ENCODE peak calls at places on chromosome 16, in nine cellular contexts. T is GM12865, Z is A549, P is tibial nerve, Q is GM13976, X is lower leg skin, L is heart right ventricle, E is fibroblast of the aortic adventitia, M is endodermal cell. N is an unnamed sample.

GRCh38 chr16:26648851-26649250 is 417.9 kb upstream of the C16orf82 start:
- DNase-seq in T (no peak), Z (no peak), P (no peak), Q (no peak), X (no peak), L (no peak), E (no peak), M (no peak), N (no peak)

GRCh38 chr16:28951410-28951943 is 740 bp downstream of the NFATC2IP start:
- DNase-seq in T (peak), Z (no peak), P (no peak), Q (no peak), X (peak), L (peak), E (no peak), M (no peak), N (no peak)

GRCh38 chr16:30700491-30700890 is 1.5 kb downstream of the SRCAP start:
- DNase-seq in T (no peak), Z (no peak), P (no peak), Q (no peak), X (no peak), L (peak), E (peak), M (no peak), N (no peak)

GRCh38 chr16:66443269-66443652 is 16.2 kb downstream of the BEAN1 start:
- DNase-seq in T (no peak), Z (no peak), P (no peak), Q (no peak), X (no peak), L (no peak), E (peak), M (peak), N (no peak)

GRCh38 chr16:16185095-16185494 is 38.2 kb downstream of the ABCC6 start:
- DNase-seq in T (no peak), Z (no peak), P (no peak), Q (no peak), X (no peak), L (no peak), E (no peak), M (no peak), N (no peak)

GRCh38 chr16:10946308-10946707 is 1.9 kb downstream of the CLEC16A start:
- DNase-seq in T (no peak), Z (no peak), P (no peak), Q (no peak), X (no peak), L (no peak), E (no peak), M (peak), N (no peak)

GRCh38 chr16:1545044-1545736 is 11.7 kb downstream of the TMEM204 start:
- DNase-seq in T (peak), Z (no peak), P (no peak), Q (no peak), X (no peak), L (peak), E (no peak), M (no peak), N (no peak)

GRCh38 chr16:72434159-72434558 is 262.2 kb upstream of the PMFBP1 start:
- DNase-seq in T (peak), Z (no peak), P (no peak), Q (no peak), X (no peak), L (no peak), E (peak), M (no peak), N (peak)

GRCh38 chr16:52906271-52906670 is 146.4 kb downstream of the CHD9NB start:
- DNase-seq in T (no peak), Z (no peak), P (no peak), Q (no peak), X (no peak), L (no peak), E (no peak), M (no peak), N (no peak)

GRCh38 chr16:55656695-55657092 is 906 bp downstream of the SLC6A2 start:
- DNase-seq in T (no peak), Z (no peak), P (no peak), Q (no peak), X (no peak), L (no peak), E (no peak), M (no peak), N (no peak)

GRCh38 chr16:68227183-68227793 is 8.6 kb downstream of the ESRP2 start:
- DNase-seq in T (peak), Z (no peak), P (no peak), Q (no peak), X (no peak), L (no peak), E (no peak), M (peak), N (no peak)

GRCh38 chr16:67548265-67549126 is 13.8 kb upstream of the CTCF start:
- DNase-seq in T (peak), Z (no peak), P (no peak), Q (peak), X (no peak), L (no peak), E (no peak), M (no peak), N (no peak)

GRCh38 chr16:14014284-14014625 is 56.9 kb upstream of the MRTFB start:
- DNase-seq in T (no peak), Z (no peak), P (no peak), Q (no peak), X (no peak), L (no peak), E (no peak), M (no peak), N (no peak)

DNA sequence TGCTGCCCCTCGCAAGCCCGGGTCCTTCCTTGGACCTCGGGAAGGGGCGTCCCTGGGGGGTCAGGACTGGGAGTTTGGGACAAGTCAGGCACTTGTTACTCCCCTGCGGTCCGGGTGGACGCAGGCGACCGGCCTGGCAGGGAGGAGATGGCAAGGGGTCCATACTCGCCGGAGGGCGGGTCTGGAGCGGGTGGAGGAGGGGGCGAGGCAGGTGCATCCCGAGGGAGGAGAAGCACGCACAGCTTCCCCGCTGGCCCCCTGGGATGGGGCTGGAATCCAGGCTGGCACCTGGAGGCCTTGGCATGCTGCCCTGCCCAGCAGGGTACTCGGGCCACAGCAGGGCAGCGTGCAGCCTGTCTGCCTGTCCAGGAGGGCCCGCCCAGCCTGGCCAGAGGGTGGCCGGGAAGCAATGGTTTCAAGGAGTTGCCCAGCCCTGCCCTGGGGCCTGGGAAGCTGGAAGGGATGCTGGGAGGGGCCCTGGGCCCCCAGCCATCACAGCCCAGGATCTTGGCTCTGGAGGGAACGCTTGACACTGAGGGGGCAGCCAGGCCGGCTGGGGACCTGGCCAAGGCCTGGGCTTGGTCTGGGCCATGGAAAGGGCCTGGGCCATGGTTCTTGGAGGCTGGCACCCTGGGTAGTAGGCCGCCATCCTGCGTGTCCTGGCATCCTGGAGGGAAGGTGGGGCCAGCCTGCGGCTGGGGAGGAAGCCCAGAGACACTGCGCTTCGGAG is 1.0 kb downstream of the GLIS2 start:
- DNase-seq in T (no peak), Z (no peak), P (no peak), Q (no peak), X (no peak), L (peak), E (peak), M (no peak), N (no peak)
- TF ChIP-seq CTCF in T (no peak), Z (no peak), P (no peak), Q (no peak), X (no peak), L (no peak), E (no peak), M (no peak), N (no peak)

DNA sequence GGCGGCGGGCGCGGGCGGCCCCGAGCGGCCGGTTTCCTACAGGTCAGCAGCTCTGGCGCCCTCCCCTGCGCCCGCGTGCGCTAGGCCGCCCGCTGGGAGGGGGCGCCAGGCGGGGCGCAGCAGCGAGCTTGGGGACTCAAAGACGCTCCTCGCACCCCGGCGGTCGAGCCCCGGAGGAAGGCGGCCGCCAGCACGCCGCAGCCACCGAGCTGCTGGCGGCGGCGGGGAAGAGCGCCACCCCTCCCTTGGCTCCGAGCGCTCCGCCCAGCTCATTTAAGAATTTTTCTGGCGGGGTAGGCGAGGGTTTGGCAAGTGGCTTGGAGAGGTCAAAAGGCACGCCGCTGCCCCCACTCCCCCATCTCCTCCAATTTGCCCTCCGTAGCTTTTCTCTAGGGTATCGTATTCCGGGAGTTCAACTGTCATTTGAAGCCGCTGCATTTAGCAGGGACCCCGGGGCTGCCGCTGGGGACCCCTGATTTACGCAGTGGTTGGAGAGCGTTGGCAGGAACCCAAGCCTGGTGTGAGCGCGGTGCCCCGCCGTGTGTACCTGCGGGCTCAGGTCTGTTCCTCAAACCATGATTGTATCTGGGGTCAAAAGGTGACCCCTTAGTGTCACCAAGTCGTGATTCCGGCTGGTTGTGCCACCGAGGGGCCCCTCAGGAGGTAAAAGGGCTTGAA is 59.5 kb upstream of the GSE1 start:
- DNase-seq in T (peak), Z (peak), P (peak), Q (peak), X (no peak), L (peak), E (peak), M (peak), N (no peak)
- TF ChIP-seq CTCF in T (peak), Z (peak), P (peak), Q (peak), X (no peak), L (no peak), E (no peak), M (peak), N (peak)

DNA sequence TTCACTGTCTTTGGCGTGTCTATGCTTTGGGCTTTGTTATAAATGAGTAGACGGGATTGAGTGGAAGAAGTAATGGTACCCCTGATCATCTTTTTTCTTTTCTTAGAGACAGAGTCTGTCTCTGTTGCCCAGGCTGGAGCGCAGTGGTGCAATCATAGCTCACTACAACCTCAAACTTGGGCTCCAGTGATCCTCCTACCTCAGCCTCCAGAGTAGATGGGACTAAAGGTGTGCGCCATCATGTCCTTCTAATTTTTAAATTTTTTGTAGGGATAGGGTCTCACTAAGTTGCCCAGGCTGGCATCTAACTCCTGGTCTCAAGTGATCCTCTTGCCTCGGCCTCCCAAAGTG is 14.9 kb upstream of the GPRC5B start:
- DNase-seq in T (no peak), Z (no peak), P (no peak), Q (no peak), X (no peak), L (no peak), E (no peak), M (no peak), N (no peak)
- TF ChIP-seq CTCF in T (no peak), Z (no peak), P (peak), Q (no peak), X (no peak), L (no peak), E (no peak), M (no peak), N (peak)

GRCh38 chr16:47905771-47906170 is 250.0 kb downstream of the ABCC12 start:
- DNase-seq in T (no peak), Z (no peak), P (no peak), Q (no peak), X (no peak), L (no peak), E (no peak), M (no peak), N (peak)
- TF ChIP-seq CTCF in T (no peak), Z (no peak), P (no peak), Q (no peak), X (no peak), L (no peak), E (no peak), M (no peak), N (no peak)

GRCh38 chr16:74724820-74725549 is 24.3 kb upstream of the MLKL start:
- DNase-seq in T (no peak), Z (no peak), P (no peak), Q (no peak), X (no peak), L (no peak), E (peak), M (no peak), N (peak)
- TF ChIP-seq CTCF in T (no peak), Z (no peak), P (peak), Q (no peak), X (no peak), L (no peak), E (peak), M (peak), N (peak)